ENCODE peak calls at places on chromosomes 1 and 21, in five cellular contexts. N is AG09309, P is tibial artery, J is GM12865, A is dorsolateral prefrontal cortex. O is an unnamed sample.

GRCh38 chr21:18716578-18717138 is 313.1 kb upstream of the TMPRSS15 start:
- DNase-seq in N (no peak), P (no peak), J (no peak), A (no peak), O (no peak)

GRCh38 chr1:192167941-192168685 is 9.9 kb downstream of the RGS18 start:
- DNase-seq in N (no peak), P (no peak), J (no peak), A (no peak), O (no peak)

GRCh38 chr1:193658711-193659110 is 472.3 kb upstream of the B3GALT2 start:
- DNase-seq in N (no peak), P (no peak), J (no peak), A (no peak), O (no peak)

GRCh38 chr21:38478782-38479181 is 19.5 kb downstream of the ERG start:
- DNase-seq in N (peak), P (no peak), J (no peak), A (no peak), O (peak)

GRCh38 chr1:203148127-203148526 is 20.6 kb downstream of the ADORA1 start:
- DNase-seq in N (no peak), P (no peak), J (no peak), A (peak), O (no peak)

GRCh38 chr1:21175324-21175669 is 1.4 kb downstream of the EIF4G3 start:
- DNase-seq in N (no peak), P (peak), J (peak), A (no peak), O (peak)

GRCh38 chr1:26350343-26350700 is 3.6 kb downstream of the CRYBG2 start:
- DNase-seq in N (no peak), P (no peak), J (no peak), A (no peak), O (no peak)

GRCh38 chr1:116508984-116509980 is 61.5 kb downstream of the CD58 start:
- DNase-seq in N (peak), P (no peak), J (peak), A (no peak), O (peak)

GRCh38 chr1:54982739-54983138 is 2.3 kb downstream of the TMEM61 start:
- DNase-seq in N (no peak), P (no peak), J (no peak), A (no peak), O (no peak)

GRCh38 chr1:156502749-156503671 is 2.4 kb upstream of the MEF2D start:
- DNase-seq in N (peak), P (peak), J (no peak), A (peak), O (no peak)

GRCh38 chr21:44760376-44760775 is 41.2 kb downstream of the UBE2G2 start:
- DNase-seq in N (no peak), P (peak), J (no peak), A (no peak), O (no peak)

GRCh38 chr1:20574686-20575543 is 14.0 kb upstream of the CDA start:
- DNase-seq in N (no peak), P (peak), J (peak), A (peak), O (peak)

GRCh38 chr1:211577277-211577825 is 1.6 kb downstream of the SLC30A1 start:
- DNase-seq in N (no peak), P (no peak), J (no peak), A (no peak), O (no peak)

GRCh38 chr1:1243807-1244191 is 2.7 kb downstream of the C1QTNF12 start:
- DNase-seq in N (no peak), P (no peak), J (no peak), A (no peak), O (no peak)

GRCh38 chr1:234765181-234765580 is 155.2 kb upstream of the IRF2BP2 start:
- DNase-seq in N (no peak), P (no peak), J (no peak), A (no peak), O (no peak)

GRCh38 chr21:43609501-43610340 is 49.6 kb downstream of the HSF2BP start:
- DNase-seq in N (no peak), P (no peak), J (no peak), A (no peak), O (no peak)

GRCh38 chr1:59107516-59107915 is 189.4 kb upstream of the FGGY start:
- DNase-seq in N (no peak), P (peak), J (no peak), A (peak), O (no peak)

GRCh38 chr1:147625274-147625986 is 44.9 kb downstream of the ACP6 start:
- DNase-seq in N (no peak), P (no peak), J (no peak), A (peak), O (no peak)

GRCh38 chr1:93908394-93909145 is 660 bp downstream of the GCLM start:
- DNase-seq in N (no peak), P (no peak), J (peak), A (peak), O (peak)

GRCh38 chr21:32732544-32732943 is 4.7 kb upstream of the SYNJ1 start:
- DNase-seq in N (no peak), P (no peak), J (no peak), A (no peak), O (no peak)

GRCh38 chr1:39173995-39174380 is 30.5 kb upstream of the MACF1 start:
- DNase-seq in N (no peak), P (no peak), J (no peak), A (no peak), O (no peak)

GRCh38 chr1:179105393-179105792 is 23.5 kb downstream of the TOR3A start:
- DNase-seq in N (no peak), P (no peak), J (peak), A (peak), O (peak)

GRCh38 chr1:1084372-1085170 is 10.5 kb upstream of the RNF223 start:
- DNase-seq in N (no peak), P (peak), J (no peak), A (no peak), O (peak)

GRCh38 chr1:54653036-54653435 is 11.4 kb downstream of the MROH7 start:
- DNase-seq in N (no peak), P (no peak), J (no peak), A (no peak), O (no peak)

GRCh38 chr1:214086945-214087344 is 99.2 kb downstream of the PROX1 start:
- DNase-seq in N (no peak), P (no peak), J (no peak), A (no peak), O (no peak)

GRCh38 chr1:112714313-112715263 is 544 bp downstream of the PPM1J start:
- DNase-seq in N (no peak), P (peak), J (no peak), A (no peak), O (no peak)

GRCh38 chr1:167935252-167936067 is 1.0 kb upstream of the DCAF6 start:
- DNase-seq in N (no peak), P (peak), J (peak), A (peak), O (peak)

GRCh38 chr1:16207318-16208269 is 4.9 kb downstream of the ARHGEF19 start:
- DNase-seq in N (no peak), P (no peak), J (no peak), A (no peak), O (no peak)

GRCh38 chr21:28752131-28752530 is 240.5 kb downstream of the LTN1 start:
- DNase-seq in N (no peak), P (no peak), J (no peak), A (no peak), O (no peak)

GRCh38 chr1:246647113-246647512 is 77.1 kb upstream of the SCCPDH start:
- DNase-seq in N (peak), P (peak), J (no peak), A (peak), O (no peak)
- TF ChIP-seq CTCF in N (peak), P (peak), J (no peak), A (peak), O (no peak)

GRCh38 chr1:181479137-181479745 is 4.1 kb upstream of the CACNA1E start:
- DNase-seq in N (peak), P (no peak), J (peak), A (peak), O (peak)
- TF ChIP-seq CTCF in N (peak), P (peak), J (peak), A (peak), O (peak)

DNA sequence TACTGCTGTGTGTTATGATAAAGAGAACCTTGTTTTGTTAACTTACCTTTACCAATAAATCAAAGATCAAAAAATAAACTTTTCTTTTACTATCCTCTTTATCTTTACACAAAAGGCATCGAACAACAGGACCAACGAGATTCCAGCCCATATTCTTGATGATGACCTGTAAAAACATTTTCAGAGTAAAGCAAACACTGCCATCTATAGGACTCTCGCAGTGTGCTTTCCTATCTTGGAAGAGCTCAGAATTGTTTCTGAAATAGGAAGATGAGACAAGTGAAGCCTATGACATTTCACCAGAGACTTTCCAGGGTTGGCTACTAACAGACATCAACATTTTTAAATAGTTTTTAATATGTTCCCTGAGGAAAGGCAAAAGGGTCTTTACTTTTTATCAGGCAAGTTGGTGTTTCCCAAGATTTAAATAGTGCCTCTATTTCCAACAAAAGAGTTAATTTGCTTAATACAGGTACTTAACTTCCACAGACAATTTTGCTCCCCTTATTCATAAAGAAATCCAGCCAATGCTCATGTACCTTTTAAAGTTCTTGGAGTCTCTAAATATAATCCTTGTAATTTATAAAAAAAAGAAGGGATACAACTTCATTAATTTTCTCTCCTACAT is 7.3 kb downstream of the GLMN start:
- DNase-seq in N (peak), P (no peak), J (peak), A (peak), O (no peak)
- TF ChIP-seq CTCF in N (peak), P (no peak), J (peak), A (peak), O (peak)

DNA sequence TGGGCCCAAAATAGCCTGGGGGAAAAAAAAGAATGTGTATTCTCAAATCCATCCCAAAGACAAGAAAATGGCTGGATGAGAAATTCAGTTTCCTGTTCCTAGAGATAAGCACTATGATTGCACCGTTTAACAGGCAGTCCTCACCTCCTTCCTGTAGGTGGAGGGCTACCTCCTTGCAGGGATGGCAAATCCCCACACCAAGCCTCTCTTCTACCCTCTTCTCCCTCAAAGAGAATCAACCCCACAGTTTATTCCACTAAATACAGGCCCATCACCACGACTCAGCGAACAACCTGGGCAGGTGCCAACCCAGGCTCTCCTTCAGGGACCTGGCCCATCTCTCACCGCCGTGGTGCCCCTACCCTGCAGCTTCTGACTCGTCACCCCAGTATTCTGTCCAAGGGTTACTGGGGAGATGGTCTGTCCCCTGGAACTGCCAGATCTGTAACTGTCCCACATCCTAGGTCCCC is 3.4 kb upstream of the CHD5 start:
- DNase-seq in N (no peak), P (no peak), J (no peak), A (no peak), O (no peak)
- TF ChIP-seq CTCF in N (no peak), P (no peak), J (peak), A (no peak), O (no peak)